ENCODE peak calls at places on chromosomes 12 and 14, in seven cellular contexts. H, J, B, T, Z, R and W are unnamed samples.

GRCh38 chr14:85060116-85060515 is 469.8 kb upstream of the FLRT2 start:
- DNase-seq in H (no peak), B (no peak), R (no peak), Z (no peak), J (no peak), T (no peak), W (no peak)

GRCh38 chr12:106681210-106681609 is 93.3 kb upstream of the RIC8B start:
- DNase-seq in Z (no peak), H (no peak), B (no peak), R (no peak), J (no peak), T (no peak), W (no peak)

GRCh38 chr12:120649442-120650248 is 9.2 kb downstream of the CABP1 start:
- DNase-seq in B (no peak), T (no peak), H (peak), R (no peak), J (no peak), Z (no peak), W (no peak)

GRCh38 chr12:89862511-89863331 is 154.1 kb upstream of the ATP2B1 start:
- DNase-seq in J (no peak), H (peak), B (peak), R (peak), Z (peak), T (no peak), W (no peak)

GRCh38 chr14:32383337-32384009 is 54.4 kb downstream of the AKAP6 start:
- DNase-seq in T (no peak), R (no peak), H (no peak), Z (no peak), J (peak), B (no peak), W (no peak)

GRCh38 chr12:54413284-54414190 is 5.5 kb downstream of the ITGA5 start:
- DNase-seq in H (peak), B (no peak), Z (peak), R (peak), J (peak), T (no peak), W (no peak)

GRCh38 chr12:121214171-121214777 is 4.3 kb downstream of the P2RX4 start:
- DNase-seq in J (no peak), B (no peak), Z (no peak), R (no peak), T (no peak), H (no peak), W (no peak)

GRCh38 chr14:32381869-32382268 is 52.8 kb downstream of the AKAP6 start:
- DNase-seq in T (no peak), R (no peak), H (no peak), J (no peak), Z (no peak), B (no peak), W (no peak)

GRCh38 chr12:130838284-130838950 is 633 bp downstream of the STX2 start:
- DNase-seq in Z (peak), H (peak), R (peak), B (peak), J (peak), T (no peak), W (no peak)

GRCh38 chr14:100304825-100305445 is 1.3 kb downstream of the SLC25A29 start:
- DNase-seq in H (peak), R (no peak), B (no peak), J (peak), T (peak), Z (no peak), W (no peak)